ENCODE peak calls at places on chromosomes 13 and 19, in ten cellular contexts. One of them, this sample, is unnamed.

GRCh38 chr13:110392510-110393233 is 85.6 kb downstream of the COL4A2 start:
- DNase-seq in MCF 10A: no peak
- DNase-seq in AG20443: peak
- DNase-seq in cardiac fibroblast: peak
- DNase-seq in kidney tubule cell: no peak
- DNase-seq in naive thymus-derived CD4-positive, alpha-beta T cell: no peak
- DNase-seq in fibroblast of villous mesenchyme: peak
- DNase-seq in NCI-H1048: no peak
- DNase-seq in ELR: no peak
- DNase-seq in neural crest cell: no peak
- DNase-seq in this sample: peak

GRCh38 chr13:27006519-27007161 is 165.0 kb downstream of the USP12 start:
- DNase-seq in MCF 10A: peak
- DNase-seq in AG20443: peak
- DNase-seq in cardiac fibroblast: peak
- DNase-seq in kidney tubule cell: peak
- DNase-seq in naive thymus-derived CD4-positive, alpha-beta T cell: no peak
- DNase-seq in fibroblast of villous mesenchyme: peak
- DNase-seq in NCI-H1048: no peak
- DNase-seq in ELR: peak
- DNase-seq in neural crest cell: no peak
- DNase-seq in this sample: peak

GRCh38 chr13:99303863-99304521 is 3.2 kb downstream of the GPR183 start:
- DNase-seq in MCF 10A: no peak
- DNase-seq in AG20443: no peak
- DNase-seq in cardiac fibroblast: no peak
- DNase-seq in kidney tubule cell: no peak
- DNase-seq in naive thymus-derived CD4-positive, alpha-beta T cell: peak
- DNase-seq in fibroblast of villous mesenchyme: no peak
- DNase-seq in NCI-H1048: no peak
- DNase-seq in ELR: no peak
- DNase-seq in neural crest cell: no peak
- DNase-seq in this sample: no peak

GRCh38 chr13:43865892-43866291 is 13.6 kb downstream of the CCDC122 start:
- DNase-seq in MCF 10A: peak
- DNase-seq in AG20443: peak
- DNase-seq in cardiac fibroblast: peak
- DNase-seq in kidney tubule cell: peak
- DNase-seq in naive thymus-derived CD4-positive, alpha-beta T cell: no peak
- DNase-seq in fibroblast of villous mesenchyme: peak
- DNase-seq in NCI-H1048: no peak
- DNase-seq in ELR: peak
- DNase-seq in neural crest cell: no peak
- DNase-seq in this sample: peak

GRCh38 chr19:47769534-47769933 is 9.0 kb upstream of the SELENOW start:
- DNase-seq in MCF 10A: no peak
- DNase-seq in AG20443: no peak
- DNase-seq in cardiac fibroblast: no peak
- DNase-seq in kidney tubule cell: no peak
- DNase-seq in naive thymus-derived CD4-positive, alpha-beta T cell: no peak
- DNase-seq in fibroblast of villous mesenchyme: no peak
- DNase-seq in NCI-H1048: no peak
- DNase-seq in ELR: no peak
- DNase-seq in neural crest cell: no peak
- DNase-seq in this sample: no peak

GRCh38 chr19:39223703-39224279 is 19.7 kb upstream of the SYCN start:
- DNase-seq in MCF 10A: peak
- DNase-seq in AG20443: peak
- DNase-seq in cardiac fibroblast: peak
- DNase-seq in kidney tubule cell: peak
- DNase-seq in naive thymus-derived CD4-positive, alpha-beta T cell: no peak
- DNase-seq in fibroblast of villous mesenchyme: peak
- DNase-seq in NCI-H1048: no peak
- DNase-seq in ELR: peak
- DNase-seq in neural crest cell: no peak
- DNase-seq in this sample: peak

GRCh38 chr13:34265016-34265692 is 447.2 kb downstream of the RFC3 start:
- DNase-seq in MCF 10A: no peak
- DNase-seq in AG20443: no peak
- DNase-seq in cardiac fibroblast: peak
- DNase-seq in kidney tubule cell: no peak
- DNase-seq in naive thymus-derived CD4-positive, alpha-beta T cell: no peak
- DNase-seq in fibroblast of villous mesenchyme: no peak
- DNase-seq in NCI-H1048: no peak
- DNase-seq in ELR: peak
- DNase-seq in neural crest cell: no peak
- DNase-seq in this sample: no peak

GRCh38 chr13:36124236-36124822 is 6.9 kb downstream of the DCLK1 start:
- DNase-seq in MCF 10A: peak
- DNase-seq in AG20443: peak
- DNase-seq in cardiac fibroblast: peak
- DNase-seq in kidney tubule cell: peak
- DNase-seq in naive thymus-derived CD4-positive, alpha-beta T cell: no peak
- DNase-seq in fibroblast of villous mesenchyme: no peak
- DNase-seq in NCI-H1048: no peak
- DNase-seq in ELR: no peak
- DNase-seq in neural crest cell: no peak
- DNase-seq in this sample: peak